ENCODE peak calls at places on chromosomes 12 and 14, in seven cellular contexts. U is DMS153; L is NCI-H1436; B is GM06990; T is EL; Y is activated CD4-positive, alpha-beta T cell treated with anti-CD3 and anti-CD28 coated beads, Interleukin-2, amount 10 ng/mL, durations not matched to agents 7 days and 5 days; G is brain microvascular endothelial cell. V is an unnamed sample.

GRCh38 chr12:113831016-113831415 is 135.1 kb downstream of the RBM19 start:
- DNase-seq in U (no peak), L (no peak), B (no peak), T (peak; percentile 58), Y (no peak), G (peak; percentile 34), V (no peak)

GRCh38 chr12:53122961-53123468 is 19.7 kb downstream of the SOAT2 start:
- DNase-seq in U (no peak), L (no peak), B (no peak), T (peak; percentile 74), Y (no peak), G (no peak), V (no peak)

GRCh38 chr12:60760965-60761364 is 1165.1 kb downstream of the SLC16A7 start:
- DNase-seq in U (no peak), L (no peak), B (no peak), T (no peak), Y (no peak), G (no peak), V (no peak)

GRCh38 chr14:20409226-20409625 is 4.1 kb downstream of the TEP1 start:
- DNase-seq in U (no peak), L (no peak), B (no peak), T (peak; percentile 57), Y (no peak), G (peak; percentile 12), V (no peak)

GRCh38 chr12:71846322-71846940 is 6.9 kb downstream of the TBC1D15 start:
- DNase-seq in U (no peak), L (no peak), B (no peak), T (peak; percentile 30), Y (peak; percentile 39), G (peak; percentile 22), V (no peak)

GRCh38 chr12:129659927-129660326 is 243.9 kb downstream of the TMEM132D start:
- DNase-seq in U (no peak), L (peak; percentile 21), B (no peak), T (no peak), Y (no peak), G (peak; percentile 51), V (no peak)

GRCh38 chr12:10310926-10311705 is 3.4 kb downstream of the KLRD1 start:
- DNase-seq in U (no peak), L (no peak), B (no peak), T (no peak), Y (no peak), G (peak; percentile 16), V (peak; percentile 19)

GRCh38 chr12:30822385-30823139 is 67.8 kb upstream of the CAPRIN2 start:
- DNase-seq in U (no peak), L (no peak), B (peak; percentile 17), T (peak; percentile 41), Y (peak; percentile 35), G (peak; percentile 40), V (peak; percentile 45)

GRCh38 chr14:21526672-21527319 is 650 bp upstream of the SALL2 start:
- DNase-seq in U (peak; percentile 38), L (peak; percentile 18), B (no peak), T (no peak), Y (no peak), G (no peak), V (no peak)

GRCh38 chr12:32918890-32919791 is 22.6 kb upstream of the PKP2 start:
- DNase-seq in U (peak; percentile 10), L (peak; percentile 28), B (no peak), T (peak; percentile 36), Y (no peak), G (peak; percentile 80), V (peak; percentile 4)

V was measured in activated CD8-positive, alpha-beta T cell treated with anti-CD3 and anti-CD28 coated beads for 36 hours.